ENCODE peak calls at places on chromosomes 7 and 10, in nine cellular contexts. Y is tibial artery, G is body of pancreas, Q is BJ, R is fibroblast of pulmonary artery, H is left ventricle myocardium inferior, C is RWPE1, A is progenitor cell of endocrine pancreas, V is psoas muscle. S is an unnamed sample.

GRCh38 chr7:39750253-39750994 is 127.1 kb downstream of the RALA start:
- DNase-seq in Y (no peak), G (no peak), Q (no peak), R (no peak), H (no peak), C (no peak), A (no peak), V (no peak), S (no peak)

GRCh38 chr10:95742529-95742884 is 13.5 kb upstream of the ENTPD1 start:
- DNase-seq in Y (no peak), G (peak), Q (no peak), R (peak), H (no peak), C (no peak), A (no peak), V (no peak), S (no peak)

GRCh38 chr7:111835066-111835465 is 272.8 kb upstream of the IMMP2L start:
- DNase-seq in Y (no peak), G (no peak), Q (peak), R (peak), H (no peak), C (peak), A (no peak), V (no peak), S (no peak)

GRCh38 chr7:101564778-101565211 is 64.3 kb downstream of the MYL10 start:
- DNase-seq in Y (peak), G (peak), Q (no peak), R (no peak), H (no peak), C (peak), A (no peak), V (no peak), S (no peak)

GRCh38 chr10:114605155-114605797 is 52.8 kb downstream of the ABLIM1 start:
- DNase-seq in Y (no peak), G (no peak), Q (no peak), R (peak), H (no peak), C (no peak), A (no peak), V (no peak), S (no peak)

GRCh38 chr10:133179128-133179520 is 19.1 kb downstream of the KNDC1 start:
- DNase-seq in Y (no peak), G (no peak), Q (no peak), R (no peak), H (no peak), C (no peak), A (no peak), V (no peak), S (no peak)

GRCh38 chr10:2893991-2894390 is 173.4 kb upstream of the PFKP start:
- DNase-seq in Y (no peak), G (no peak), Q (no peak), R (no peak), H (no peak), C (no peak), A (no peak), V (no peak), S (no peak)

GRCh38 chr10:30980951-30981616 is 50.6 kb downstream of the ZNF438 start:
- DNase-seq in Y (peak), G (peak), Q (no peak), R (peak), H (peak), C (no peak), A (no peak), V (peak), S (no peak)

GRCh38 chr10:71270301-71270777 is 48.7 kb upstream of the SLC29A3 start:
- DNase-seq in Y (no peak), G (peak), Q (no peak), R (peak), H (no peak), C (peak), A (no peak), V (no peak), S (peak)

GRCh38 chr7:84506151-84506550 is 311.6 kb upstream of the SEMA3A start:
- DNase-seq in Y (no peak), G (no peak), Q (no peak), R (no peak), H (no peak), C (no peak), A (no peak), V (no peak), S (no peak)

GRCh38 chr7:141700848-141701371 is 1.1 kb downstream of the DENND11 start:
- DNase-seq in Y (no peak), G (peak), Q (no peak), R (no peak), H (no peak), C (peak), A (no peak), V (no peak), S (no peak)

GRCh38 chr10:47336387-47337134 is 11.6 kb upstream of the RBP3 start:
- DNase-seq in Y (peak), G (no peak), Q (no peak), R (no peak), H (no peak), C (no peak), A (no peak), V (no peak), S (no peak)

GRCh38 chr7:105306160-105306784 is 82.4 kb downstream of the SRPK2 start:
- DNase-seq in Y (no peak), G (no peak), Q (no peak), R (peak), H (no peak), C (no peak), A (no peak), V (no peak), S (no peak)

GRCh38 chr7:84688671-84689070 is 494.1 kb upstream of the SEMA3A start:
- DNase-seq in Y (no peak), G (no peak), Q (no peak), R (peak), H (no peak), C (no peak), A (no peak), V (no peak), S (no peak)

GRCh38 chr7:70790215-70791073 is 341.5 kb upstream of the GALNT17 start:
- DNase-seq in Y (no peak), G (no peak), Q (no peak), R (no peak), H (no peak), C (no peak), A (no peak), V (no peak), S (no peak)

GRCh38 chr10:53453196-53453595 is 680.6 kb upstream of the MBL2 start:
- DNase-seq in Y (no peak), G (no peak), Q (no peak), R (no peak), H (no peak), C (no peak), A (no peak), V (no peak), S (no peak)
- TF ChIP-seq CTCF in Y (no peak), G (no peak), Q (no peak), R (no peak), H (peak), C (no peak), A (peak), V (no peak), S (no peak)

GRCh38 chr10:117165557-117166419 is 27.7 kb upstream of the VAX1 start:
- DNase-seq in Y (peak), G (peak), Q (no peak), R (peak), H (no peak), C (peak), A (peak), V (peak), S (no peak)
- TF ChIP-seq CTCF in Y (peak), G (peak), Q (peak), R (peak), H (peak), C (peak), A (peak), V (peak), S (no peak)

GRCh38 chr7:44087914-44088838 is 5.8 kb upstream of the POLM start:
- DNase-seq in Y (peak), G (no peak), Q (peak), R (peak), H (peak), C (no peak), A (no peak), V (peak), S (no peak)

GRCh38 chr7:44084695-44085094 is 2.4 kb upstream of the POLM start:
- DNase-seq in Y (no peak), G (no peak), Q (no peak), R (no peak), H (peak), C (no peak), A (no peak), V (no peak), S (no peak)

GRCh38 chr7:44083796-44084195 is 1.5 kb upstream of the POLM start:
- DNase-seq in Y (no peak), G (no peak), Q (no peak), R (no peak), H (no peak), C (no peak), A (no peak), V (peak), S (no peak)

GRCh38 chr7:44086627-44087026 is 4.3 kb upstream of the POLM start:
- DNase-seq in Y (no peak), G (no peak), Q (no peak), R (no peak), H (no peak), C (no peak), A (no peak), V (no peak), S (no peak)

DNA sequence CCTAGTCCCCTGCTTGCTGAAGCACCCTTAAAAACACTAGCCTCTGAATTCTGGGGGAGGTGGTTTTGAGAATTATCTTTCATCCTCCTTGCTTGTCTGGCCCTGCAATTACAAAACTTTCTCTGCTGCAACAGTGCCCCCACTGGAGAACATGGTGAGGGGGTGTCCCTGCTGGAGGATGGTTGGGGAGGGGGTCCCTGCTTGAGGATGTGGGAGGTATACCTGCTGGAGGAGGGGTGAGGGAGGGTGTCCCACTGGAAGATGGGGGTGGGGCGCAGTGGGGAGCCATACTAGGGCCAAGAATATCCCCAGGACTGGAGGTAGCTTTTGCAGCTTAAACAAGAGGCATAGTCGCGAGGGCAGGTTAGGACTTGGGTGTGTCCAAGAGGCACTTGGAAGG is 3.2 kb upstream of the POLM start:
- DNase-seq in Y (no peak), G (no peak), Q (no peak), R (no peak), H (peak), C (no peak), A (no peak), V (peak), S (no peak)
- TF ChIP-seq CTCF in Y (no peak), G (no peak), Q (peak), R (peak), H (no peak), C (no peak), A (no peak), V (no peak), S (peak)

GRCh38 chr10:110388682-110389052 is 83.9 kb upstream of the SMNDC1 start:
- DNase-seq in Y (no peak), G (no peak), Q (no peak), R (no peak), H (no peak), C (no peak), A (no peak), V (no peak), S (no peak)
- TF ChIP-seq CTCF in Y (no peak), G (no peak), Q (peak), R (peak), H (no peak), C (no peak), A (peak), V (no peak), S (no peak)

DNA sequence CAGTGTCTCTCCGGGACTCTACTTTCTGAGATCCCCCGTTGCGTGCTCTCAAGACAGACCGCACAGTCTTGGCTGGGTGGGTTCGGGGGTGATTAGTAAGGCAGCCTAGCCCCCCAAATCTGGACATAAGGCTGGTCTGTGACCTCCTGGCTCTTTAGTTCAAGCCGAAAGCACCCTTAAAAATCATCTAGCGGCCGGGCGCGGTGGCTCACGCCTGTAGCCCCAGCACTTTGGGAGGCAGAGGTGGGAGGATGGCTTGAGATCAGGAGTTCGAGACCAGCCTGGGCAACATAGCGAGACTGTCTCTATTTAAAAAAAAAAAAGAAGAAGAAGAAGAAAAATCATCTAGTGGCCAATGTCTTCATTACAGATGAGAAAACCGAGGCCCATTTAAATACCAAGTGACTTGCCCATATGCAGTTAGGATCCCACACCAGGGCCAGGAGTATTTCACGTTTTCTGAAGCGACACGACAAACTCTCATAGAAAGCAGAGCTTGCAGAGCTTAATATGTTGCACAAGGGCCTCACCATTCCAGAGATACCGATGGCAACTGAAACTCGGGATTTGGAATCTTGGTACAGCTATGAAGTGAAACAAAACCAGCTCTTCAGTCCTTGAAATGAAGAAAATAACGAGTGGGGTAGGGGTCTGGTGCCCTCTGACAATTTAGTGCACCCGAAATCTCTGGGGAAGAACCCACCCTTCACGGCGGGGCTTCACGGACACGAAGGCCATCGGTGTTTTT is 696 bp upstream of the HILPDA start:
- DNase-seq in Y (no peak), G (no peak), Q (no peak), R (peak), H (no peak), C (peak), A (no peak), V (no peak), S (no peak)
- TF ChIP-seq CTCF in Y (no peak), G (no peak), Q (no peak), R (no peak), H (peak), C (no peak), A (peak), V (no peak), S (peak)

DNA sequence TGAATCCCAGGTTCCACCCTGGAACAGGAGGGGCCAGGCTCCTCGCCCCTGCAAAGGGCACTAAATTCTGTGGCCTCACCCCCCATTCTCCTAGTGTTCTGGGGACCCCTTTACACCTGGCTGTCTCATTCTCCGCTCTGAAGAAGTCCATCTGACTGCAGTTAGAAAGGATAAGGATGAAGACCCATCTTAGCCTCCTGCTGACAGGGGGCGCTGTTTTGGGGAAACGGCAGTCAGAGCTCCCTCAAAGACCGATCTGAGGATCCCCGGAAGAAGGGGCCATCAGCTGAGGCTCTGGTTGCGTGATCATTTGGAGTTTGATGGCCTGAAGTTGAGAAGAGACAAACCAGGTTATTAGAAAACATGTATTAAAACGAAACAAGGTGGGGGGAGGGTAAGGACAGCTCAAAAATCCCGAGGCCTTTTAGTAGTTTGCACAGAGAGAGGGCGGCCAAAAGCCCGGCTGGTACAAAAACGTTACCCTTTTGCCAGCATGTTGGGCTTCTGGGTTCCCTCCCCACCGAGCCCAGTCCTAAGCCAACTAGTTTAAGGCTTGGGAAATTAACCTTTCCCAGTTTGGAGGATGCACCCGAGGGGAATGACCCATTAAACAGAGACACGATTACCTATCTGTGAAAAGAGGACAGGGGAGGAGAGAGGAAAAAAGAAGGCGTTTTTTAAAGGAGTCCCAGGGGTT is 102.8 kb downstream of the CHN2 start:
- DNase-seq in Y (no peak), G (no peak), Q (no peak), R (no peak), H (no peak), C (no peak), A (no peak), V (no peak), S (no peak)
- TF ChIP-seq CTCF in Y (no peak), G (no peak), Q (no peak), R (no peak), H (no peak), C (no peak), A (peak), V (no peak), S (peak)

DNA sequence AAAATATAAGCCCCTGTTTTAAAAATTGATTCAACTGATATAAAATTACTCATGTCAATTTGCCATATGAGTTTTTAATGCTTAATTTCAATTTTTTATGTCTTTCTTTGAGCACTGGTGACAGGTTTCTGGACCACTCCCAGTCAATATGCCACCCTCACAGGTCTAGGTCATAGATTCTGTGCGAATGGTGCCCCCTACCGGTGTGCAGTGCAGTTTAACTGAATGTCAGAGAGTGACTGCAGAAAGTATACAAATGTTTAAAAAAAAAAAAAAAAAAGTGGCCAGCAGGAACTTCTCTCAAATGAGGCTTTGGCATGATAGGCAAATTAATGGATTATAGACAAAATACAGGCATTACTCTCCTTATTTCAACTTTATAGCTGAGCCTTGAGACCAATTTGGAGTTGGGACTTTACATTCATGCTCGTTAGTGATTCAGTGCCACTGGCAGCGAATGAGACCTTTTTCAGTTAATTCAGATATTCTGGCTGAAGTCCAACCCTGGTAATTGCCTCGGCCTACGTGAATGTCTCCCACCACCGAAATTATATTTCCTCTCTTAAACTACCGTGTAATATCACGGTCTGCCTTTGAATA is 427.6 kb downstream of the PHTF2 start:
- DNase-seq in Y (no peak), G (peak), Q (no peak), R (peak), H (peak), C (no peak), A (no peak), V (no peak), S (no peak)
- TF ChIP-seq CTCF in Y (peak), G (no peak), Q (peak), R (peak), H (peak), C (peak), A (peak), V (no peak), S (peak)